ENCODE peak calls at places on chromosomes 6 and 20, in seven cellular contexts. H is lung; Z is neural progenitor cell; I is CD4-positive, alpha-beta memory T cell; X is body of pancreas; J is brain microvascular endothelial cell; S is GM12878. T is an unnamed sample.
A peak's percentile ranks its signal among the peaks of the same experiment; 100 is the strongest.

GRCh38 chr6:54283877-54284860 is 24.1 kb upstream of the TINAG start:
- DNase-seq in H (no peak), Z (no peak), I (no peak), X (no peak), J (peak; percentile 43), S (no peak), T (no peak)

GRCh38 chr20:41645372-41645771 is 27.2 kb upstream of the CHD6 start:
- DNase-seq in H (no peak), Z (no peak), I (no peak), X (no peak), J (no peak), S (no peak), T (no peak)

GRCh38 chr6:143940011-143940597 is 68.0 kb downstream of the PLAGL1 start:
- DNase-seq in H (no peak), Z (peak; percentile 54), I (peak; percentile 57), X (peak; percentile 70), J (peak; percentile 45), S (peak; percentile 30), T (peak; percentile 63)

GRCh38 chr6:89297695-89298351 is 17.3 kb downstream of the GABRR2 start:
- DNase-seq in H (no peak), Z (peak; percentile 47), I (peak; percentile 71), X (no peak), J (peak; percentile 97), S (peak; percentile 80), T (no peak)

GRCh38 chr6:152184573-152185157 is 377.2 kb downstream of the ESR1 start:
- DNase-seq in H (no peak), Z (no peak), I (peak; percentile 66), X (no peak), J (no peak), S (no peak), T (no peak)

GRCh38 chr6:12381587-12381986 is 91.4 kb downstream of the EDN1 start:
- DNase-seq in H (no peak), Z (no peak), I (no peak), X (no peak), J (no peak), S (no peak), T (no peak)

GRCh38 chr6:32255212-32256153 is 31.6 kb upstream of the NOTCH4 start:
- DNase-seq in H (peak; percentile 80), Z (peak; percentile 86), I (peak; percentile 40), X (peak; percentile 59), J (peak; percentile 86), S (no peak), T (peak; percentile 51)

GRCh38 chr20:8431538-8432434 is 299.7 kb downstream of the PLCB1 start:
- DNase-seq in H (no peak), Z (peak; percentile 9), I (no peak), X (peak; percentile 36), J (no peak), S (no peak), T (peak; percentile 62)

GRCh38 chr20:54545959-54546358 is 70.6 kb downstream of the DOK5 start:
- DNase-seq in H (no peak), Z (no peak), I (no peak), X (no peak), J (peak; percentile 34), S (no peak), T (no peak)

GRCh38 chr20:22001886-22002285 is 296.4 kb downstream of the PAX1 start:
- DNase-seq in H (no peak), Z (no peak), I (no peak), X (no peak), J (no peak), S (no peak), T (no peak)

GRCh38 chr6:104252276-104252675 is 607.4 kb downstream of the HACE1 start:
- DNase-seq in H (no peak), Z (no peak), I (no peak), X (no peak), J (no peak), S (no peak), T (no peak)

GRCh38 chr6:85403331-85404015 is 46.4 kb upstream of the NT5E start:
- DNase-seq in H (no peak), Z (no peak), I (no peak), X (no peak), J (peak; percentile 71), S (no peak), T (no peak)

GRCh38 chr20:61322151-61322860 is 70.2 kb downstream of the CDH4 start:
- DNase-seq in H (no peak), Z (no peak), I (no peak), X (no peak), J (no peak), S (no peak), T (no peak)

GRCh38 chr20:59571591-59572314 is 32.6 kb upstream of the PHACTR3 start:
- DNase-seq in H (peak; percentile 59), Z (peak; percentile 82), I (peak; percentile 28), X (peak; percentile 65), J (peak; percentile 25), S (no peak), T (peak; percentile 91)

GRCh38 chr20:59574308-59574707 is 30.0 kb upstream of the PHACTR3 start:
- DNase-seq in H (no peak), Z (no peak), I (no peak), X (no peak), J (no peak), S (no peak), T (peak; percentile 4)

GRCh38 chr20:59572515-59572914 is 31.8 kb upstream of the PHACTR3 start:
- DNase-seq in H (no peak), Z (no peak), I (no peak), X (no peak), J (no peak), S (no peak), T (no peak)

GRCh38 chr20:59575653-59576052 is 28.7 kb upstream of the PHACTR3 start:
- DNase-seq in H (no peak), Z (no peak), I (no peak), X (no peak), J (no peak), S (no peak), T (peak; percentile 22)

GRCh38 chr20:59573837-59574236 is 30.5 kb upstream of the PHACTR3 start:
- DNase-seq in H (no peak), Z (no peak), I (no peak), X (no peak), J (no peak), S (no peak), T (peak; percentile 25)
- H3K27me3 ChIP-seq in H (peaks cover 6% of the 10 kb centered on the region), Z (peaks cover 100% of the 10 kb centered on the region), I (no peaks in the 10 kb centered on the region), X (no peaks in the 10 kb centered on the region), J (peaks cover 12% of the 10 kb centered on the region), S (peaks cover 3% of the 10 kb centered on the region), T (no peaks in the 10 kb centered on the region)

GRCh38 chr20:51020657-51021056 is 2.2 kb downstream of the KCNG1 start:
- DNase-seq in H (no peak), Z (peak; percentile 46), I (no peak), X (no peak), J (no peak), S (no peak), T (no peak)
- H3K27me3 ChIP-seq in H (peaks cover 12% of the 10 kb centered on the region), Z (peaks cover 57% of the 10 kb centered on the region), I (peaks cover 6% of the 10 kb centered on the region), X (no peaks in the 10 kb centered on the region), J (no peaks in the 10 kb centered on the region), S (peaks cover 22% of the 10 kb centered on the region), T (no peaks in the 10 kb centered on the region)

GRCh38 chr6:133339543-133340384 is 98.6 kb downstream of the EYA4 start:
- DNase-seq in H (no peak), Z (no peak), I (no peak), X (no peak), J (no peak), S (no peak), T (no peak)
- H3K27me3 ChIP-seq in H (no peaks in the 10 kb centered on the region), Z (no peaks in the 10 kb centered on the region), I (no peaks in the 10 kb centered on the region), X (no peaks in the 10 kb centered on the region), J (no peaks in the 10 kb centered on the region), S (no peaks in the 10 kb centered on the region), T (no peaks in the 10 kb centered on the region)

GRCh38 chr20:37627060-37627766 is 66.6 kb upstream of the CTNNBL1 start:
- DNase-seq in H (no peak), Z (peak; percentile 88), I (no peak), X (peak; percentile 39), J (peak; percentile 42), S (no peak), T (no peak)
- H3K27me3 ChIP-seq in H (no peaks in the 10 kb centered on the region), Z (peaks cover 73% of the 10 kb centered on the region), I (peaks cover 9% of the 10 kb centered on the region), X (no peaks in the 10 kb centered on the region), J (peaks cover 6% of the 10 kb centered on the region), S (no peaks in the 10 kb centered on the region), T (peaks cover 8% of the 10 kb centered on the region)

GRCh38 chr6:110083875-110084585 is 95.4 kb downstream of the WASF1 start:
- DNase-seq in H (no peak), Z (peak; percentile 23), I (no peak), X (no peak), J (no peak), S (no peak), T (no peak)
- H3K27me3 ChIP-seq in H (no peaks in the 10 kb centered on the region), Z (no peaks in the 10 kb centered on the region), I (no peaks in the 10 kb centered on the region), X (no peaks in the 10 kb centered on the region), J (no peaks in the 10 kb centered on the region), S (no peaks in the 10 kb centered on the region), T (no peaks in the 10 kb centered on the region)

GRCh38 chr6:28810655-28811053 is 113.1 kb downstream of the TRIM27 start:
- DNase-seq in H (no peak), Z (peak; percentile 64), I (no peak), X (no peak), J (no peak), S (no peak), T (no peak)

GRCh38 chr6:28809947-28810654 is 113.7 kb downstream of the TRIM27 start:
- DNase-seq in H (no peak), Z (peak; percentile 67), I (no peak), X (no peak), J (no peak), S (no peak), T (no peak)

GRCh38 chr6:28814032-28814976 is 109.5 kb downstream of the TRIM27 start:
- DNase-seq in H (no peak), Z (peak; percentile 76), I (no peak), X (no peak), J (no peak), S (no peak), T (no peak)

GRCh38 chr6:28811873-28812272 is 111.9 kb downstream of the TRIM27 start:
- DNase-seq in H (no peak), Z (peak; percentile 44), I (no peak), X (no peak), J (no peak), S (no peak), T (no peak)

DNA sequence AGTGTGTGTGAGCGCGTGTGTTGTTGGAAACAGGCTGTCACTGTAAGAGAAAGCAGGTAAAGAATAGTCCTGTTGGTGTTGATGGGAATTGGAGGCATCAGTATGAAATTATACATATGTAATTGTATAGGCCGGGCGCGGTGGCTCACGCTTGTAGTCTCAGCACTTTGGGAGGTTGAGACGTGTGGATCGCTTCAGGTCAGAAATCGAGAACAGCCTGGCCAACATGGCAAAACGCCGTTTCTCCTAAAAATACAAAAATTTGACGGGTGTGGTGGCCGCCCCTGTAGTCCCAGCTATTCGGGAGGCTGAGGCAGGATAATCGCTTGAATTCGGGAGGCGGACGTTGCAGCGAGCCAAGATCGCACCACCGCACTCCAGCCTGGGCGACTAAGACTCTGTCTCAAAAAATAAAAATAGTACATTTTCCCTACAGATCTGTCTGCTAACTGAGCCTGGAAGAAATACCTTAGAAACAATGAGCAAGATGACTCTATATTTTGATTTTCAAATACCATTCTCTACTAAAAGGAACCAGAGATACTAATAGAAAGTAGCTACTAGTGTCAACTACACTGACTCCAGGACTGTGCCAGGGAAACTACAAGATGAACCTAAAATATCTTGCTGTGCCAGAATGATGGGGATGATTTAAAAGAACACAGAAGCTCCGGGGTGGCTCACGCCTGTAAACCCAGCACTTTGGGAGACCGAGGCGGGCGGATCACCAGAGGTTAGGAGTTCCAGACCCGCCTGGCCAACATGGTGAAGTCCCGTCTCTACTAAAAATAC is 110.8 kb downstream of the TRIM27 start:
- DNase-seq in H (no peak), Z (no peak), I (no peak), X (no peak), J (no peak), S (no peak), T (no peak)
- H3K27me3 ChIP-seq in H (peaks cover 21% of the 10 kb centered on the region), Z (peaks cover 100% of the 10 kb centered on the region), I (peaks cover 62% of the 10 kb centered on the region), X (no peaks in the 10 kb centered on the region), J (peaks cover 21% of the 10 kb centered on the region), S (peaks cover 16% of the 10 kb centered on the region), T (peaks cover 82% of the 10 kb centered on the region)